ENCODE peak calls at places on chromosomes 6 and 20, in four cellular contexts. P is HCT116, B is fibroblast of the aortic adventitia, U is A549. Z is an unnamed sample.

GRCh38 chr6:132813173-132813856 is 1.1 kb upstream of the RPS12 start:
- DNase-seq in P (no peak), U (peak; percentile 33), B (peak; percentile 48), Z (no peak)

GRCh38 chr20:10761786-10762185 is 88.0 kb upstream of the JAG1 start:
- DNase-seq in B (peak; percentile 73), U (peak; percentile 57), P (no peak), Z (no peak)

GRCh38 chr6:1390805-1391511 is 1.6 kb downstream of the FOXF2 start:
- DNase-seq in B (peak; percentile 54), U (no peak), P (no peak), Z (no peak)

GRCh38 chr20:45918182-45918737 is 6.3 kb upstream of the PLTP start:
- DNase-seq in P (no peak), U (no peak), B (peak; percentile 26), Z (no peak)

GRCh38 chr6:2579241-2579761 is 171.4 kb downstream of the MYLK4 start:
- DNase-seq in P (no peak), B (peak; percentile 46), U (no peak), Z (no peak)

GRCh38 chr20:58981564-58982364 is 708 bp downstream of the NELFCD start:
- DNase-seq in B (peak; percentile 29), U (peak; percentile 31), P (no peak), Z (no peak)

GRCh38 chr6:40743690-40744446 is 156.7 kb upstream of the LRFN2 start:
- DNase-seq in P (no peak), B (no peak), U (no peak), Z (no peak)

GRCh38 chr6:148507774-148508173 is 165.1 kb downstream of the SASH1 start:
- DNase-seq in B (peak; percentile 54), P (no peak), U (no peak), Z (no peak)

GRCh38 chr6:4931530-4932505 is 72.0 kb downstream of the RPP40 start:
- DNase-seq in U (peak; percentile 68), B (no peak), P (no peak), Z (no peak)

GRCh38 chr6:10425973-10426780 is 11.3 kb upstream of the TFAP2A start:
- DNase-seq in U (no peak), P (no peak), B (no peak), Z (no peak)

GRCh38 chr20:49288784-49289696 is 11.2 kb upstream of the ZNFX1 start:
- DNase-seq in P (no peak), B (no peak), U (no peak), Z (no peak)

GRCh38 chr6:78436335-78436734 is 431.0 kb upstream of the IRAK1BP1 start:
- DNase-seq in B (peak; percentile 59), P (peak; percentile 19), U (peak; percentile 10), Z (peak; percentile 24)

GRCh38 chr6:50007821-50008220 is 14.0 kb downstream of the DEFB110 start:
- DNase-seq in B (no peak), U (no peak), P (no peak), Z (no peak)

GRCh38 chr6:14824060-14824834 is 421.6 kb upstream of the JARID2 start:
- DNase-seq in B (peak; percentile 51), U (no peak), P (no peak), Z (no peak)

GRCh38 chr6:21258665-21259064 is 334.9 kb upstream of the SOX4 start:
- DNase-seq in U (no peak), B (no peak), P (no peak), Z (no peak)

GRCh38 chr6:1609662-1610496 is at the start of gene FOXC1:
- DNase-seq in U (peak; percentile 86), P (peak; percentile 83), B (peak; percentile 98), Z (peak; percentile 85)

GRCh38 chr6:113971786-113972185 is 838 bp upstream of the HDAC2 start:
- DNase-seq in B (peak; percentile 21), U (no peak), P (no peak), Z (no peak)

GRCh38 chr20:19885576-19885956 is 127.5 kb downstream of the RIN2 start:
- DNase-seq in P (no peak), U (no peak), B (no peak), Z (no peak)

GRCh38 chr20:19887566-19888268 is 129.4 kb upstream of the NAA20 start:
- DNase-seq in U (no peak), B (peak; percentile 54), P (no peak), Z (no peak)

GRCh38 chr20:19888269-19888669 is 128.9 kb upstream of the NAA20 start:
- DNase-seq in B (no peak), P (no peak), U (no peak), Z (no peak)

GRCh38 chr20:19886666-19887288 is 128.7 kb downstream of the RIN2 start:
- DNase-seq in B (no peak), U (peak; percentile 76), P (no peak), Z (no peak)

DNA sequence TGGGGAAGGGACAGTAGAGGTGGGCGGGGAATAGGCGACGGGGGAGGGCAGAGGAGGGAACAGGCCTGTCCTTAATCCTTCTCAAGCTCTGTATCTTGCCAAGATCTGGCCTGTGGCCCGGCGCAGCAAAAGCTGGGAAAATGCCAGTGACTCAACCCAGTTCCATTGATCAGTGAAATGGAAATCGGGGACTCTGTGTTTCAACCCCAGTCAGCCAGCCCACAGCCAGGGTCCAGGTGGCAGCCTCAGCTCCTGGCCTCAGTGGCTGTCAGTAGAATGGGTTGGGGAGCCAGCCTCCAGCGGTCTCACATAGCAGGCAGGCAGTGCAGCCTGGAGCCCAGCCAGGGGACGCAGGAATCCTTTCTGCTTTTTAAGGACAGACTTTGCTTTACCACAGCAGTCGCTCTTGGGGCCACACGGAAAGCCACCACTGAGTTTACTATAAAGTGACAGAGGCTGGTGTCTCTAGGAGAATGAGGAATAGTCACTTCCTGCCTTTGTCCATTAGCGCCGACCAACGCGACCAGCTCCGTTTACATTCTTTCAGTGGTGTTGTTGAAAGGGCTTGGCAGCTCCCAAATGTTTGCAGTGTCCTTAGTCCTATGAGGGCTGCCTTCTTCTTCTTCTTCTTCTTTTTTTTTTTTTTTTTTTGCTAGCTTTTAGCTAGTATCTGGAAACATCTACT is 128.1 kb downstream of the RIN2 start:
- DNase-seq in U (peak; percentile 84), P (no peak), B (peak; percentile 50), Z (no peak)
- H3K4me3 ChIP-seq in U (peak overlapping the region; percentile 31), P (no peak overlapping the region), B (peak overlapping the region; percentile 20), Z (no peak overlapping the region)

GRCh38 chr20:38315290-38315966 is 11.5 kb downstream of the BPI start:
- DNase-seq in P (no peak), B (peak; percentile 42), U (peak; percentile 14), Z (no peak)
- TF ChIP-seq CTCF in P (no peak), B (peak; percentile 28), U (no peak), Z (peak; percentile 39)

GRCh38 chr6:167795874-167796667 is 30.6 kb upstream of the AFDN start:
- DNase-seq in P (no peak), B (no peak), U (no peak), Z (no peak)
- H3K4me3 ChIP-seq in P (no peak overlapping the region), B (peak overlapping the region; percentile 5), U (no peak overlapping the region), Z (no peak overlapping the region)

GRCh38 chr6:162178266-162178665 is 549.3 kb downstream of the PRKN start:
- DNase-seq in B (no peak), P (no peak), U (no peak), Z (no peak)

GRCh38 chr6:162181741-162182401 is 545.7 kb downstream of the PRKN start:
- DNase-seq in B (peak; percentile 0), U (no peak), P (no peak), Z (no peak)

GRCh38 chr6:162179196-162179951 is 548.2 kb downstream of the PRKN start:
- DNase-seq in U (no peak), P (no peak), B (no peak), Z (no peak)

GRCh38 chr6:162178666-162179065 is 548.9 kb downstream of the PRKN start:
- DNase-seq in B (no peak), U (no peak), P (no peak), Z (no peak)

GRCh38 chr6:162177733-162178132 is 549.8 kb downstream of the PRKN start:
- DNase-seq in B (no peak), P (no peak), U (no peak), Z (no peak)
- TF ChIP-seq CTCF in B (no peak), P (no peak), U (no peak), Z (no peak)

Z was measured in AG09309.